ENCODE peak calls at places on chromosomes 16 and 17, in seven cellular contexts. S is RCC 7860; H is ureter; T is prostate gland; P is naive thymus-derived CD8-positive, alpha-beta T cell; G is T-cell; U is Calu3. R is an unnamed sample.
A peak's percentile ranks its signal among the peaks of the same experiment; 100 is the strongest.

GRCh38 chr16:65121870-65122723 is at the start of gene CDH11:
- DNase-seq in P (no peak), T (peak; percentile 22), U (no peak), H (peak; percentile 68), S (no peak), G (no peak), R (no peak)

GRCh38 chr17:4881761-4882555 is 17.4 kb upstream of the C17orf107 start:
- DNase-seq in U (peak; percentile 78), S (peak; percentile 20), P (peak; percentile 67), G (peak; percentile 72), T (peak; percentile 74), H (no peak), R (peak; percentile 64)

GRCh38 chr17:79053251-79053925 is 21.2 kb upstream of the ENGASE start:
- DNase-seq in T (no peak), S (peak; percentile 41), G (no peak), U (no peak), P (no peak), H (no peak), R (no peak)

GRCh38 chr16:48054881-48055601 is 100.8 kb downstream of the ABCC12 start:
- DNase-seq in H (peak; percentile 47), T (peak; percentile 23), G (peak; percentile 2), P (no peak), S (peak; percentile 28), U (peak; percentile 52), R (no peak)

GRCh38 chr17:29179232-29180036 is 764 bp downstream of the MYO18A start:
- DNase-seq in S (no peak), U (peak; percentile 84), P (no peak), H (peak; percentile 72), T (peak; percentile 57), G (no peak), R (no peak)

GRCh38 chr17:37358098-37358829 is 17.5 kb upstream of the C17orf78 start:
- DNase-seq in P (no peak), U (peak; percentile 86), T (peak; percentile 68), G (peak; percentile 11), H (peak; percentile 58), S (peak; percentile 16), R (peak; percentile 5)

GRCh38 chr17:7982666-7983065 is 19.7 kb upstream of the GUCY2D start:
- DNase-seq in P (no peak), U (no peak), H (no peak), S (no peak), T (no peak), G (no peak), R (no peak)

GRCh38 chr16:15966420-15967222 is 17.2 kb downstream of the ABCC1 start:
- DNase-seq in G (no peak), U (peak; percentile 60), S (peak; percentile 43), H (no peak), P (no peak), T (no peak), R (no peak)

GRCh38 chr16:47004652-47005051 is 31.2 kb upstream of the DNAJA2 start:
- DNase-seq in S (no peak), T (no peak), P (no peak), G (no peak), U (no peak), H (no peak), R (no peak)

GRCh38 chr16:70394853-70395252 is 44.0 kb downstream of the ST3GAL2 start:
- DNase-seq in S (no peak), T (no peak), H (no peak), P (no peak), U (no peak), G (no peak), R (no peak)

GRCh38 chr17:45702666-45703266 is 81.4 kb upstream of the CRHR1 start:
- DNase-seq in U (peak; percentile 28), G (no peak), T (no peak), S (no peak), H (no peak), P (no peak), R (no peak)

GRCh38 chr17:47298712-47299111 is 25.0 kb upstream of the EFCAB13 start:
- DNase-seq in T (no peak), H (no peak), G (no peak), S (no peak), U (no peak), P (no peak), R (no peak)

GRCh38 chr17:68455756-68456528 is 1.4 kb downstream of the WIPI1 start:
- DNase-seq in T (peak; percentile 71), H (no peak), G (no peak), U (peak; percentile 74), P (no peak), S (peak; percentile 31), R (no peak)

GRCh38 chr17:7916799-7917198 is 710 bp upstream of the RNF227 start:
- DNase-seq in P (no peak), U (no peak), S (no peak), G (no peak), T (no peak), H (no peak), R (no peak)

GRCh38 chr17:43940630-43941029 is 1.6 kb downstream of the PPY start:
- DNase-seq in G (no peak), P (peak; percentile 30), S (no peak), H (no peak), U (peak; percentile 73), T (no peak), R (no peak)

GRCh38 chr17:31525801-31526549 is 134.5 kb downstream of the RAB11FIP4 start:
- DNase-seq in T (no peak), G (no peak), P (no peak), U (peak; percentile 37), H (no peak), S (peak; percentile 11), R (no peak)

GRCh38 chr17:28944862-28945741 is 6.2 kb downstream of the PHF12 start:
- DNase-seq in H (no peak), S (no peak), T (no peak), P (no peak), G (no peak), U (no peak), R (no peak)

GRCh38 chr16:57623251-57624043 is 5.0 kb upstream of the ADGRG1 start:
- DNase-seq in S (peak; percentile 96), U (peak; percentile 93), G (no peak), T (peak; percentile 41), H (peak; percentile 65), P (no peak), R (no peak)

GRCh38 chr16:85798283-85798776 is 1.0 kb downstream of the EMC8 start:
- DNase-seq in U (no peak), G (no peak), P (no peak), H (no peak), T (no peak), S (peak; percentile 6), R (no peak)

GRCh38 chr16:20291807-20292206 is 35.5 kb downstream of the GP2 start:
- DNase-seq in H (no peak), U (no peak), T (no peak), P (no peak), G (no peak), S (no peak), R (no peak)

GRCh38 chr16:30658731-30659506 is 688 bp downstream of the FBRS start:
- DNase-seq in T (peak; percentile 87), S (peak; percentile 91), G (peak; percentile 97), U (peak; percentile 83), P (no peak), H (peak; percentile 96), R (peak; percentile 92)

GRCh38 chr17:82049106-82049505 is 2.5 kb downstream of the RFNG start:
- DNase-seq in U (no peak), P (no peak), S (no peak), G (no peak), H (no peak), T (no peak), R (no peak)

GRCh38 chr17:8038954-8039610 is at the start of gene ALOX15B:
- DNase-seq in H (no peak), P (peak; percentile 32), G (no peak), S (no peak), U (no peak), T (peak; percentile 72), R (no peak)

GRCh38 chr17:82215095-82215971 is 2.7 kb upstream of the CCDC57 start:
- DNase-seq in P (no peak), H (no peak), G (no peak), S (peak; percentile 36), U (no peak), T (no peak), R (no peak)

GRCh38 chr17:5282639-5283217 is 644 bp downstream of the RABEP1 start:
- DNase-seq in H (no peak), T (no peak), G (no peak), U (peak; percentile 1), S (no peak), P (no peak), R (no peak)

GRCh38 chr17:75822119-75822799 is 21.9 kb downstream of the UNC13D start:
- DNase-seq in U (peak; percentile 56), G (peak; percentile 57), H (no peak), T (peak; percentile 62), P (peak; percentile 48), S (no peak), R (no peak)

GRCh38 chr17:73474370-73474988 is 162.7 kb upstream of the CDC42EP4 start:
- DNase-seq in P (no peak), H (peak; percentile 80), G (peak; percentile 7), U (peak; percentile 79), S (peak; percentile 17), T (peak; percentile 9), R (no peak)

GRCh38 chr16:88691924-88692560 is 5.7 kb upstream of the SNAI3 start:
- DNase-seq in P (no peak), G (peak; percentile 48), S (no peak), U (no peak), T (no peak), H (peak; percentile 67), R (no peak)

GRCh38 chr16:66754819-66755218 is 3.4 kb upstream of the DYNC1LI2 start:
- DNase-seq in U (no peak), P (no peak), H (no peak), T (no peak), S (no peak), G (no peak), R (no peak)

GRCh38 chr16:2513405-2514332 is at the start of gene ATP6V0C:
- DNase-seq in T (peak; percentile 92), G (peak; percentile 88), P (peak; percentile 91), S (peak; percentile 81), U (peak; percentile 93), H (peak; percentile 92), R (peak; percentile 87)

GRCh38 chr17:32015245-32016013 is 8.2 kb downstream of the LRRC37B start:
- DNase-seq in S (no peak), U (peak; percentile 28), H (no peak), P (no peak), T (no peak), G (no peak), R (no peak)

GRCh38 chr17:36602030-36602737 is 801 bp downstream of the MRM1 start:
- DNase-seq in U (peak; percentile 70), H (no peak), S (no peak), G (peak; percentile 7), T (no peak), P (no peak), R (no peak)

GRCh38 chr17:41491476-41491875 is 1.8 kb upstream of the KRT36 start:
- DNase-seq in U (no peak), P (no peak), H (no peak), G (no peak), T (no peak), S (no peak), R (no peak)